ENCODE peak calls at places on chromosome 12, in six cellular contexts. M is GM23248, N is A549, D is AG04450, Z is breast epithelium, U is fibroblast of the aortic adventitia. H is an unnamed sample.

GRCh38 chr12:121678721-121679300 is 9.4 kb upstream of the MORN3 start:
- DNase-seq in M (no peak), N (no peak), D (no peak), Z (no peak), U (no peak), H (no peak)

GRCh38 chr12:113071427-113072112 is 15.0 kb downstream of the DTX1 start:
- DNase-seq in M (no peak), N (no peak), D (no peak), Z (no peak), U (no peak), H (no peak)

GRCh38 chr12:121926874-121927706 is 8.7 kb downstream of the CFAP251 start:
- DNase-seq in M (no peak), N (no peak), D (no peak), Z (no peak), U (no peak), H (no peak)

GRCh38 chr12:65282840-65283239 is 4.4 kb downstream of the MSRB3 start:
- DNase-seq in M (peak), N (no peak), D (no peak), Z (no peak), U (no peak), H (no peak)

GRCh38 chr12:31896514-31897039 is 62.6 kb upstream of the RESF1 start:
- DNase-seq in M (no peak), N (no peak), D (no peak), Z (no peak), U (peak), H (peak)

GRCh38 chr12:112602150-112602549 is 183.4 kb downstream of the PTPN11 start:
- DNase-seq in M (no peak), N (no peak), D (no peak), Z (no peak), U (no peak), H (no peak)

GRCh38 chr12:89353188-89353822 is 1.0 kb upstream of the DUSP6 start:
- DNase-seq in M (peak), N (peak), D (no peak), Z (peak), U (no peak), H (peak)

GRCh38 chr12:124767075-124767821 is 96.4 kb downstream of the SCARB1 start:
- DNase-seq in M (peak), N (peak), D (no peak), Z (peak), U (peak), H (peak)

GRCh38 chr12:111429760-111430417 is 24.2 kb downstream of the SH2B3 start:
- DNase-seq in M (no peak), N (no peak), D (no peak), Z (no peak), U (no peak), H (peak)

GRCh38 chr12:47414511-47414910 is 291.3 kb downstream of the RPAP3 start:
- DNase-seq in M (no peak), N (no peak), D (no peak), Z (no peak), U (no peak), H (no peak)

GRCh38 chr12:7293670-7294069 is 10.2 kb upstream of the ACSM4 start:
- DNase-seq in M (no peak), N (no peak), D (no peak), Z (no peak), U (no peak), H (no peak)

GRCh38 chr12:53869500-53869899 is 69.1 kb upstream of the HOXC13 start:
- DNase-seq in M (no peak), N (peak), D (no peak), Z (no peak), U (no peak), H (no peak)

GRCh38 chr12:70520847-70521246 is 116.4 kb downstream of the PTPRB start:
- DNase-seq in M (no peak), N (no peak), D (no peak), Z (no peak), U (no peak), H (no peak)

GRCh38 chr12:78007173-78007572 is 176.5 kb downstream of the NAV3 start:
- DNase-seq in M (no peak), N (no peak), D (no peak), Z (no peak), U (no peak), H (no peak)

GRCh38 chr12:114750905-114751304 is 66.9 kb upstream of the TBX3 start:
- DNase-seq in M (no peak), N (no peak), D (no peak), Z (no peak), U (no peak), H (no peak)

GRCh38 chr12:68236421-68237059 is 10.9 kb upstream of the IL26 start:
- DNase-seq in M (peak), N (no peak), D (no peak), Z (no peak), U (peak), H (peak)

GRCh38 chr12:65274873-65275272 is 3.6 kb upstream of the MSRB3 start:
- DNase-seq in M (no peak), N (no peak), D (no peak), Z (no peak), U (no peak), H (no peak)

GRCh38 chr12:92400006-92400405 is 254.4 kb upstream of the BTG1 start:
- DNase-seq in M (no peak), N (no peak), D (no peak), Z (no peak), U (no peak), H (no peak)

GRCh38 chr12:31588976-31589375 is 2.0 kb downstream of the DENND5B start:
- DNase-seq in M (peak), N (no peak), D (no peak), Z (no peak), U (peak), H (no peak)

GRCh38 chr12:113094738-113095137 is 38.2 kb downstream of the DTX1 start:
- DNase-seq in M (no peak), N (no peak), D (no peak), Z (no peak), U (no peak), H (no peak)

GRCh38 chr12:12491634-12492033 is 71.0 kb downstream of the DUSP16 start:
- DNase-seq in M (no peak), N (no peak), D (no peak), Z (no peak), U (no peak), H (no peak)
- H3K4me3 ChIP-seq in M (no peak), N (no peak), D (no peak), Z (no peak), U (no peak), H (no peak)

DNA sequence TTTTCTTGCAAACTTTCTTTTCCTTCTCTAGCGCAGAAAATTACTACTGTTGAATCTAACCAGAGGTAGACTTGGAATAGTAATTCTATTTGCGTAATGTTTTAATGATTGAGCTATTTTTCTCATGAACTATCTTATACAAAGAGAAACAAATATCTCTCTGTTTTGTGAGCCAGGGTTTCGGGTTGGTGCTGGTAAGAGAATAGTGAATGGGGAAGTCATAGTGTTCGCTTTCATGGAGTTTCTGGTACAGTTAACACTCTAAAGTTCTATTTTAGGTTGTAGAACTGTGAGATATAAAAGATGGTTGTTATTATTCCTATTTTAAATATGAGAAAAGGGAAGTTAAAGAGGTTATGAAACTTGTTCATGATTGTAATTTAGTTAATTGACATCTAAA is 6.6 kb downstream of the CLEC1B start:
- DNase-seq in M (no peak), N (no peak), D (no peak), Z (no peak), U (no peak), H (no peak)
- H3K4me3 ChIP-seq in M (no peak), N (no peak), D (no peak), Z (no peak), U (no peak), H (no peak)

DNA sequence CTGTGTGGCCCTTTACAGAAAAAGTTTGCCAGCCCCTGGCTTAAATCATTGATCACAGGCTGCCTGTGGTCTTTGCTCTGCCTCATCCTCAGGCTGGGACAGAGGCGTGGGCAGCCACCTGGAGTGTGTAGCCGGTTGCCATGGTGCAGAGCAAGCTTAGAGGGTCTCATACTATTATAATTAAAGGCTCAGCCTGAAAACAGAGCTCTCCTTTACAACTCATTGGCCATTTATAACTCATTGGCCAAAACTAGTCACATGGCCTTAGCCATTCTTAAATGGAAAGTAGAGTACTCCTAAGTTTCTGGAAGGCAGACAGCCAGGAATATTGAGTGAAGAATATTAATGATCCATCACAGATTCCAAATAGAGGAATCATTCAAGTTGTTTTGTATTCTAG is 3.0 kb downstream of the HSP90B1 start:
- DNase-seq in M (peak), N (no peak), D (no peak), Z (no peak), U (no peak), H (no peak)
- H3K4me3 ChIP-seq in M (peak), N (no peak), D (peak), Z (no peak), U (no peak), H (no peak)

DNA sequence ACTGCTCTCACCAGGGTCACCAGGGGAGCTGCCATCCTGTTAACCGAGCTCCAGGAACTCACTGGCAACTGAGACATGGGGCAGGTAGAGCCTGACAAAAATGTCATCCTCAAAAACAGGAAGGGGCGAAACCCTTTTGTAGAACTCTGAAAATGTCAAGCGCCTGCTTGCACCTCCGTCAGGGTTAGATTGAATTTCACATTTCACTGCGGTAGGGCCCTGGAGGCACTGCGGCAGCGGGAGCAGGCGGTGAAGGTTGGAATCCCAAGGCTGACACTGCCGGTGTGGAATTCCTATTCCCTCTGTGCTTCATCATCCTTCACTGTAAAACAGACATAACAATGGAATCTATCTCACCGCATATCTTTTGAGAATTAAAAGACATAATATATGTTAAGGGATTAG is 142.8 kb upstream of the TMCC3 start:
- DNase-seq in M (no peak), N (no peak), D (no peak), Z (no peak), U (no peak), H (no peak)
- H3K4me3 ChIP-seq in M (no peak), N (no peak), D (no peak), Z (no peak), U (no peak), H (no peak)